ENCODE peak calls at places on chromosome 12, in eight cellular contexts. F is CD4-positive, alpha-beta memory T cell; Y is tibial nerve; R is ovary; S is PC-9; M is right atrium auricular region; P is left ventricle myocardium inferior; E is AG04450. U is an unnamed sample. For H3K27me3, the result is how much of the 10 kb centered on the place peaks cover.

GRCh38 chr12:68450947-68451260 is 118.7 kb upstream of the MDM1 start:
- DNase-seq in E (no peak), M (no peak), P (no peak), R (no peak), S (no peak), Y (no peak), F (no peak), U (no peak)

GRCh38 chr12:86683568-86683991 is 427.4 kb upstream of the MGAT4C start:
- DNase-seq in F (no peak), E (peak), P (no peak), M (no peak), Y (no peak), R (no peak), S (no peak), U (peak)

GRCh38 chr12:58249610-58250009 is 308.2 kb downstream of the ATP23 start:
- DNase-seq in S (no peak), M (no peak), R (no peak), Y (no peak), F (no peak), E (no peak), P (no peak), U (peak)

GRCh38 chr12:83805137-83805818 is 1107.3 kb downstream of the SLC6A15 start:
- DNase-seq in M (no peak), S (no peak), E (no peak), R (no peak), P (no peak), F (no peak), Y (no peak), U (no peak)

GRCh38 chr12:119208626-119209061 is 29.9 kb downstream of the HSPB8 start:
- DNase-seq in S (peak), F (no peak), Y (peak), E (no peak), M (peak), P (peak), R (peak), U (peak)

GRCh38 chr12:53618340-53618739 is 7.8 kb downstream of the ATF7 start:
- DNase-seq in Y (no peak), S (no peak), M (no peak), P (no peak), R (no peak), E (no peak), F (no peak), U (no peak)

GRCh38 chr12:53759261-53759660 is 7.5 kb upstream of the CISTR start:
- DNase-seq in P (no peak), S (no peak), Y (no peak), M (no peak), E (no peak), F (no peak), R (no peak), U (no peak)

GRCh38 chr12:28292699-28293098 is 102.4 kb downstream of the CCDC91 start:
- DNase-seq in Y (no peak), S (no peak), M (no peak), E (no peak), R (no peak), F (no peak), P (no peak), U (no peak)

GRCh38 chr12:108482717-108483212 is 32.3 kb upstream of the FICD start:
- DNase-seq in Y (no peak), P (no peak), R (no peak), M (no peak), E (no peak), F (no peak), S (no peak), U (no peak)

GRCh38 chr12:107732365-107732764 is 28.6 kb downstream of the PRDM4 start:
- DNase-seq in M (no peak), Y (no peak), S (no peak), E (no peak), F (no peak), P (no peak), R (no peak), U (no peak)

DNA sequence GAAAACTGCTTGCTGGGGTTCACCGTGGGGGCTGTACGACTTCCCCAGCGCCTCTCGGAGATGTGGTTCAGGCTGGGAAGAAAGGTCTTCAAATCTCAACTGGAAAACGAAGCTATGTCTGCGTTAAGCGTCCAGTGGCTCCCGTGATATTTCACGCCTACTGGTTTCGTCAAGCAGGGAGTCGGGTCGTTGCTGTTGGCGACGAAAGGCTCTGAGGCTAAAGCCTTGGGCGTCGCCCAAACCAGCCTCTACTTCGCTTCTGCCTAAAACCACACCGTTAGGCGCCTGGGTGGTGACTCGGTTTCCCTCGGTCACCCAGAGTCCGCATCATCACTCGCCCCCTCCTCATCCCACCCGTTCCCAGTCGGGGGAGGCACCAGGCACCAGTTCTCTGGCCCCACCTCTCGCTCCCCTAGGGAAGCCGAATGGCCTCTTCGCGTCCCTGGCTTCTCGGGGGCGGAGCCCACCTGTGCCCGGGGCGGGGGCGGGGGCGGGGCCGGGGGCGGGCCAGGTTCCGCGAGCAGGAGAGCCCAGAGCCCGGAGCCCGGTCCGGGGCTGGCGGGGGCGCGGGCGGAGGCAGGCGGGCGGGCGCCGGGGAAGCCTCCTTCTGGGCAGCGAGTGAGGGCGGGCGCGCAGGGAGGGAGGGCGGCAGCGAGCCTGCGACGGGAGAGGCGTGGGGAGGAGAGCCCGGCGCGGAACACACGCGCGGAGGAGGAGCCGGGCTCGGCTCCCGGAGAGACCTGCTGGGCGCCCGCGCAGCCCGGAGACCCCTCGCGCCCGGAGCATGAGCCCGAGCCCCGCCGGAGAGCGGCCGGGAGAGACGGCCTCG is at the start of gene B4GALNT3:
- DNase-seq in F (peak), P (peak), Y (no peak), M (peak), E (no peak), S (no peak), R (peak), U (peak)
- H3K27me3 ChIP-seq in F (under half), P (half or more), Y (under half), M (under half), E (half or more), S (half or more), R (under half), U (under half)

GRCh38 chr12:124129132-124129531 is 156.1 kb downstream of the ZNF664 start:
- DNase-seq in S (no peak), R (no peak), Y (no peak), E (no peak), P (no peak), F (no peak), M (no peak), U (no peak)
- H3K27me3 ChIP-seq in S (half or more), R (under half), Y (under half), E (under half), P (under half), F (under half), M (under half), U (under half)

GRCh38 chr12:19436931-19437330 is 2.4 kb upstream of the AEBP2 start:
- DNase-seq in P (no peak), F (no peak), Y (no peak), M (no peak), S (no peak), R (no peak), E (no peak), U (no peak)
- H3K27me3 ChIP-seq in P (under half), F (under half), Y (under half), M (under half), S (under half), R (under half), E (under half), U (under half)

DNA sequence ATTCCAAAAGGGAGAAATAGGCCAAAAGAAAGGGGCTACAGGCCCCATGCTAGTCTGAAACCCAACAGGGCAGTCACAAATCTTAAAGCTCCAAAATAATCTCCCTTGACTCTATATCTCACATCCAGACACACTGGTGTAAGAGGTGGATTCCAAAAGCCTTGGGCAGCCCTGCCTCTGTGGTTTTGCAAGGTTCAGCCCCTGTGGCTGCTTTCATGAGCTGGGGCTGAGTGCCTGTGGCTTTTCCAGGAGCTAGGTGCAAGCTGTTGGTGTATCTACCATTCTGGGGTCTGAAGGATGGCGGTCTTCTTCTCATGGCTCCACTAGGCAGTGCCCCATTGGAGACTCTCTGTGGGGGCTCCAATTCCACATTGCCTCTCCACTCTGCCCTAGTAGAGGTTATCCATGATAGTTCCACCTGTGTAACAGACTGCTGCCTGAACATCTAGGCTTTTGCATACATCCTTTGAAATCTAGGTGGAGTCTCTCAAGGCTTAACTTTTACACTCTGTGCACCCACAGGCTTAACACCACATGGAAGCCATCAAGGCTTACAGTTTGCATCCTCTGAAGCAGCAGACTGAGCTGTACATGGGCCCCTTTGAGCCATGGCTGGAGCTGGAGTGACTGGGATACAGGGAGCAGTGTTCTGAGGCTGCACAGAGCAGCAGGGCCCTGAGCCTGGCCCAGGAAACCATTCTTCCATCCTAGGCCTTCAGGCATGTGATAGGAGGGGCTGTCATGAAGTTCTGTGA is 66.4 kb upstream of the ABCD2 start:
- DNase-seq in Y (no peak), R (no peak), S (no peak), F (no peak), M (no peak), E (no peak), P (no peak), U (no peak)
- H3K27me3 ChIP-seq in Y (under half), R (under half), S (under half), F (under half), M (under half), E (under half), P (under half), U (under half)

GRCh38 chr12:117090816-117091711 is 8.2 kb downstream of the TESC start:
- DNase-seq in F (no peak), Y (no peak), M (no peak), E (no peak), P (no peak), R (no peak), S (no peak), U (no peak)
- H3K27me3 ChIP-seq in F (under half), Y (under half), M (under half), E (under half), P (under half), R (under half), S (half or more), U (under half)

GRCh38 chr12:106183735-106184134 is 45.0 kb upstream of the NUAK1 start:
- DNase-seq in F (no peak), P (no peak), R (no peak), M (no peak), S (no peak), Y (no peak), E (no peak), U (no peak)

GRCh38 chr12:106174876-106175275 is 36.1 kb upstream of the NUAK1 start:
- DNase-seq in F (no peak), Y (no peak), M (no peak), P (no peak), S (no peak), R (no peak), E (no peak), U (no peak)

GRCh38 chr12:106181416-106182114 is 42.8 kb upstream of the NUAK1 start:
- DNase-seq in E (no peak), P (no peak), Y (no peak), F (no peak), M (no peak), S (no peak), R (no peak), U (no peak)

GRCh38 chr12:106178582-106178981 is 39.8 kb upstream of the NUAK1 start:
- DNase-seq in S (peak), R (no peak), P (no peak), E (no peak), Y (no peak), F (no peak), M (no peak), U (no peak)

DNA sequence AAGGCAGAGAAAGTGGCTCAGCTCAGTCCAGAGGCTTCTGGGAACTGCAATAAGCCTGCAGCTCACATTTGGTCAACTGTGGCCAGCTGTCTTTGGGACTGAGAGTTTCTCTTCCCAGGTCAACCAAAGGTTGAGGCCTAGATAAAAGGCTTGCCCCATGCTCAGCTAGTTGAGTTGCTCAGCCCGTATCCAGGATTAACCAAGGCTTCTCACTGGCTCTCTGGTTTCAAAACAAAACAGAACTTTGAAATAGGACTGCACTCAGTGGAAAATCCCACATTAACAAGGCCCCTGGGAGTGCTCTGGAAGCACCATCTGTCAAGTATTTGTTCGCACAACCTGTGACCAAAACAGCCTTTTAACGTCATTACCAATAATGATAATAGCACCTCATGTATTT is 40.3 kb upstream of the NUAK1 start:
- DNase-seq in F (no peak), P (no peak), R (peak), S (no peak), M (no peak), Y (peak), E (no peak), U (no peak)
- H3K27me3 ChIP-seq in F (under half), P (under half), R (under half), S (under half), M (under half), Y (under half), E (under half), U (under half)

DNA sequence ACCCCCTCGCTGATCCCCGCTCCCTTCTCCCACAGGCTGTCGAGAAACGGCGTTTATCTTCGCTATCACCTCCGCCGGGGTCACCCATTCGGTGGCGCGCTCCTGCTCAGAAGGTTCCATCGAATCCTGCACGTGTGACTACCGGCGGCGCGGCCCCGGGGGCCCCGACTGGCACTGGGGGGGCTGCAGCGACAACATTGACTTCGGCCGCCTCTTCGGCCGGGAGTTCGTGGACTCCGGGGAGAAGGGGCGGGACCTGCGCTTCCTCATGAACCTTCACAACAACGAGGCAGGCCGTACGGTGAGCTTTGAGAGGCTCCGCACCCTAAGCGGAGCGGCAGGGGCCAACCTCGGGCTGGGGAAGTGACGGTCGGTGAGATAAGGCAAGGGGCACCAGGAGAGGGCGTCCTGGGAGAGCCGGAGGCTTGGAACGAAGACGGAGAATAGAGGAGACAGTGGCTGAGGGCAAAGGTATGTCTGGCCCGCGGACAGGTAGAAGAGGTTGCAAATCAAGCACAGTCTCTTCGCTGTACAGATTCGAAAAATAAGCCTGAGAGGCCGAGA is 2.3 kb downstream of the WNT1 start:
- DNase-seq in F (peak), R (no peak), S (no peak), P (no peak), M (no peak), Y (no peak), E (no peak), U (no peak)
- H3K27me3 ChIP-seq in F (under half), R (under half), S (half or more), P (half or more), M (under half), Y (half or more), E (half or more), U (half or more)

GRCh38 chr12:113059071-113059595 is 2.6 kb downstream of the DTX1 start:
- DNase-seq in F (no peak), E (no peak), P (no peak), M (no peak), S (no peak), Y (no peak), R (no peak), U (no peak)

GRCh38 chr12:113063396-113064350 is 7.1 kb downstream of the DTX1 start:
- DNase-seq in M (no peak), R (no peak), P (no peak), F (no peak), S (no peak), Y (no peak), E (no peak), U (no peak)

GRCh38 chr12:113060336-113060960 is 3.9 kb downstream of the DTX1 start:
- DNase-seq in F (no peak), R (no peak), M (no peak), E (no peak), Y (no peak), P (no peak), S (no peak), U (no peak)

GRCh38 chr12:113062502-113063395 is 6.2 kb downstream of the DTX1 start:
- DNase-seq in M (no peak), Y (no peak), S (no peak), E (no peak), F (no peak), P (no peak), R (no peak), U (peak)

GRCh38 chr12:113061061-113061694 is 4.6 kb downstream of the DTX1 start:
- DNase-seq in R (no peak), P (no peak), E (no peak), F (no peak), S (no peak), M (no peak), Y (no peak), U (peak)
- H3K27me3 ChIP-seq in R (under half), P (half or more), E (under half), F (under half), S (half or more), M (under half), Y (under half), U (under half)

GRCh38 chr12:75208851-75209781 is 523 bp downstream of the KCNC2 start:
- DNase-seq in E (peak), Y (no peak), P (no peak), S (no peak), F (no peak), M (no peak), R (no peak), U (peak)

GRCh38 chr12:75205556-75205955 is 4.1 kb downstream of the KCNC2 start:
- DNase-seq in S (no peak), M (no peak), E (no peak), P (no peak), R (no peak), F (no peak), Y (no peak), U (no peak)

GRCh38 chr12:75209782-75210138 is at the start of gene KCNC2:
- DNase-seq in M (no peak), P (no peak), S (no peak), F (no peak), R (no peak), E (no peak), Y (no peak), U (no peak)

GRCh38 chr12:75212072-75212471 is 2.4 kb upstream of the KCNC2 start:
- DNase-seq in M (no peak), R (no peak), Y (no peak), F (no peak), P (no peak), S (no peak), E (no peak), U (no peak)

GRCh38 chr12:75207338-75208083 is 2.1 kb downstream of the KCNC2 start:
- DNase-seq in M (no peak), P (no peak), R (no peak), E (no peak), S (no peak), Y (no peak), F (no peak), U (no peak)
- H3K27me3 ChIP-seq in M (under half), P (half or more), R (under half), E (under half), S (under half), Y (under half), F (under half), U (half or more)

GRCh38 chr12:114686421-114687268 is 2.7 kb upstream of the TBX3 start:
- DNase-seq in F (no peak), Y (no peak), R (no peak), P (no peak), E (no peak), S (no peak), M (no peak), U (no peak)
- H3K27me3 ChIP-seq in F (half or more), Y (half or more), R (under half), P (half or more), E (under half), S (half or more), M (under half), U (half or more)

U was measured in cardiac muscle cell.